ENCODE peak calls at places on chromosomes 5 and 9, in four cellular contexts. One of them, this sample, is unnamed.

GRCh38 chr5:74433255-74434123 is 207.0 kb downstream of the ENC1 start:
- DNase-seq in left ventricle myocardium inferior: no peak
- DNase-seq in CD8-positive, alpha-beta T cell: no peak
- DNase-seq in fibroblast of pulmonary artery: peak
- DNase-seq in this sample: no peak

GRCh38 chr5:176736271-176736965 is 73.9 kb upstream of the UNC5A start:
- DNase-seq in left ventricle myocardium inferior: no peak
- DNase-seq in CD8-positive, alpha-beta T cell: no peak
- DNase-seq in fibroblast of pulmonary artery: no peak
- DNase-seq in this sample: peak

GRCh38 chr9:111994831-111995458 is 98.3 kb downstream of the UGCG start:
- DNase-seq in left ventricle myocardium inferior: no peak
- DNase-seq in CD8-positive, alpha-beta T cell: no peak
- DNase-seq in fibroblast of pulmonary artery: no peak
- DNase-seq in this sample: no peak

GRCh38 chr9:8489845-8490244 is 690.3 kb upstream of the DMAC1 start:
- DNase-seq in left ventricle myocardium inferior: no peak
- DNase-seq in CD8-positive, alpha-beta T cell: no peak
- DNase-seq in fibroblast of pulmonary artery: no peak
- DNase-seq in this sample: no peak

GRCh38 chr5:162107591-162107990 is 40.0 kb downstream of the GABRG2 start:
- DNase-seq in left ventricle myocardium inferior: no peak
- DNase-seq in CD8-positive, alpha-beta T cell: no peak
- DNase-seq in fibroblast of pulmonary artery: no peak
- DNase-seq in this sample: no peak

GRCh38 chr5:147332643-147333042 is 97.8 kb downstream of the STK32A start:
- DNase-seq in left ventricle myocardium inferior: no peak
- DNase-seq in CD8-positive, alpha-beta T cell: no peak
- DNase-seq in fibroblast of pulmonary artery: no peak
- DNase-seq in this sample: no peak

GRCh38 chr9:122370869-122371467 is at the start of gene PTGS1:
- DNase-seq in left ventricle myocardium inferior: peak
- DNase-seq in CD8-positive, alpha-beta T cell: no peak
- DNase-seq in fibroblast of pulmonary artery: peak
- DNase-seq in this sample: no peak

GRCh38 chr9:38046669-38047300 is 22.2 kb downstream of the SHB start:
- DNase-seq in left ventricle myocardium inferior: no peak
- DNase-seq in CD8-positive, alpha-beta T cell: no peak
- DNase-seq in fibroblast of pulmonary artery: peak
- DNase-seq in this sample: no peak

GRCh38 chr9:95406114-95406513 is 88.6 kb upstream of the FANCC start:
- DNase-seq in left ventricle myocardium inferior: no peak
- DNase-seq in CD8-positive, alpha-beta T cell: no peak
- DNase-seq in fibroblast of pulmonary artery: peak
- DNase-seq in this sample: no peak

GRCh38 chr9:110031511-110032173 is 176.3 kb downstream of the C9orf152 start:
- DNase-seq in left ventricle myocardium inferior: no peak
- DNase-seq in CD8-positive, alpha-beta T cell: no peak
- DNase-seq in fibroblast of pulmonary artery: peak
- DNase-seq in this sample: no peak

GRCh38 chr5:50653946-50654345 is 12.5 kb upstream of the PARP8 start:
- DNase-seq in left ventricle myocardium inferior: no peak
- DNase-seq in CD8-positive, alpha-beta T cell: no peak
- DNase-seq in fibroblast of pulmonary artery: no peak
- DNase-seq in this sample: no peak

GRCh38 chr9:4042966-4043365 is 256.9 kb downstream of the GLIS3 start:
- DNase-seq in left ventricle myocardium inferior: no peak
- DNase-seq in CD8-positive, alpha-beta T cell: no peak
- DNase-seq in fibroblast of pulmonary artery: no peak
- DNase-seq in this sample: no peak

GRCh38 chr9:10855847-10856246 is 243.0 kb upstream of the PTPRD start:
- DNase-seq in left ventricle myocardium inferior: no peak
- DNase-seq in CD8-positive, alpha-beta T cell: no peak
- DNase-seq in fibroblast of pulmonary artery: peak
- DNase-seq in this sample: no peak

GRCh38 chr5:141135030-141135717 is at the start of gene PCDHB5:
- DNase-seq in left ventricle myocardium inferior: no peak
- DNase-seq in CD8-positive, alpha-beta T cell: no peak
- DNase-seq in fibroblast of pulmonary artery: peak
- DNase-seq in this sample: no peak

GRCh38 chr5:32092938-32093812 is 80.9 kb downstream of the GOLPH3 start:
- DNase-seq in left ventricle myocardium inferior: no peak
- DNase-seq in CD8-positive, alpha-beta T cell: peak
- DNase-seq in fibroblast of pulmonary artery: peak
- DNase-seq in this sample: peak

DNA sequence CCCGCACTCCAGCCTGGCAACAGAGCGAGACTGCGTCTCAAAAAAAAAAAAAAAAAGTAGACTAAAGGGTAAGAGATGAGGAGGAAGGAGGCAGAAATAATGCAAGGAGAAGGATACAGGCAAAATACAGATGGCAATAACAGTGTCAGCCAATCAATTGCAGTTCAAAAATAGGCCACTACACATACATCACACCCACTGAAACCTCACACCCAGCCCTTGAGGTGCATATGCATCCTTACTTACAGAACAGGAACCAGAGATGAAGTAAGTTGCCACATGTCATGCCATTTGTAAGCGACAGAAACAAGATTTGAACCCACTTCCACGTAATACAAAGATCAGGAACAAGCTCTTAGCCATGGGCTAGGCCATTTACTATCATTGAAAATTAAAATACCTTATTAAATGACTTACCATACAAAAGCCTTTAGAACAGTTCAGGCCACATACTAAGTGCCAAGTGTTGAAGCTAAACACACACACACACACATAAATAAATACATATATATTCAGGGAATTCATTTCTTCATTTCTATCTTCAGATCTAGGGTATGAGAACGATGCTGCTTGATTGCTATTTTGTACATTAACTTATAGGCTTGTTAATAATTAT is 98.4 kb downstream of the FNBP1 start:
- DNase-seq in left ventricle myocardium inferior: no peak
- DNase-seq in CD8-positive, alpha-beta T cell: peak
- DNase-seq in fibroblast of pulmonary artery: no peak
- DNase-seq in this sample: no peak
- TF ChIP-seq CTCF in left ventricle myocardium inferior: no peak
- TF ChIP-seq CTCF in CD8-positive, alpha-beta T cell: peak
- TF ChIP-seq CTCF in fibroblast of pulmonary artery: no peak
- TF ChIP-seq CTCF in this sample: no peak

DNA sequence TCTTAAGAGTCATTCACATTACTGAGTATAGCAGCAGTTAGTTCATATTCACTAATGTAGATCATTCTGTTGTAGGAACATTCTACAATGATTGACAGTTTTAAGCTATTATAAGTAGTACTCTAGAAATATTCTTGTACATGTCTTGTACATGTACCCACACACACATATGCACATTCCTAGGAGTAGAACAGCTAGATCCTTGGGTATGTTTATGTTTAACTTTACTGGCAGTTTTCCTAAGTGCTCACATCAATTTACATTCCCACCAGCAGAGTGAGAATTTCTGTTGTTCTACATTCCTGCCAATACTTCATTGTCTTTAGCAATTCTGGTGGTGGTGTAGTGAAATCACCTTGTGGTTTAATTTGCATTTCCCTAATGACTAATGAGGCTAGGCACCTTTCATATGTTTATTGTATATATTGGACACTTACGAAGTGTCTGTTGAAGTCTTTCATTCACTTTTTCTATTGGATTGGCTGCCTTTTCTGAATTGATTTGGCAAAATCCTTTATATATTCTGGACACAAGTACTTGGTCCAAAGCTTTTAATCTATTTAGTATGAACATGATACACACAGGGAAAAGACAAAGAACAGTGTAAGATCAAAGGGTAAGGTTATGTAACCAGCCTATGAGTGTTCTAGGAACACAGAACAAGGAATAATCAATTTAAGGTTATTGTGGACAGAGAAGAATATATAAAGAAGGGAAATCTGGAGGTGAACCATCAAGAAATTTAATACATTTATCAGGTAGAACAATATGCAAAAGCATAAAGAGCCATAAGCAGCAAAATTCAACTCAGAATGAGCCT is 95.6 kb downstream of the MLLT3 start:
- DNase-seq in left ventricle myocardium inferior: no peak
- DNase-seq in CD8-positive, alpha-beta T cell: no peak
- DNase-seq in fibroblast of pulmonary artery: peak
- DNase-seq in this sample: no peak
- TF ChIP-seq CTCF in left ventricle myocardium inferior: peak
- TF ChIP-seq CTCF in CD8-positive, alpha-beta T cell: no peak
- TF ChIP-seq CTCF in fibroblast of pulmonary artery: peak
- TF ChIP-seq CTCF in this sample: no peak

DNA sequence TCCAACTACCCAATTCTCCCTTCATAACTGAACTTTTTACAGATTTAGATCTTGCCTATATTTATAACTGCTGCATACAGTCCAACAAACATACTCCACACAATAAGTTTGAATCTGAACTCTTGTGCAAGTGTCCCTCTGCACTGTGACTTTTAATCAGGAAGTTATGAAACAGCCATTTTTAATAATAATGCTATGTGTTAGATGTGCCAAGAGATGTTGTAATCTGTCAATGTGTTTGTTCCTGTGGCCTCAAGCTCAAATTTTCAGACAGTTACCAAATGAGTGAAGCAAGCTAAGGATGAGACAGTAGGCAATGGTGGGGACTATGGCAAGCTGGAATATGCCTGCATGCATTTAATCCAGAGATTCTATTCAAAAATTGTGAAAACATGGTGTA is 57.6 kb upstream of the MTAP start:
- DNase-seq in left ventricle myocardium inferior: no peak
- DNase-seq in CD8-positive, alpha-beta T cell: no peak
- DNase-seq in fibroblast of pulmonary artery: peak
- DNase-seq in this sample: no peak
- TF ChIP-seq CTCF in left ventricle myocardium inferior: no peak
- TF ChIP-seq CTCF in CD8-positive, alpha-beta T cell: no peak
- TF ChIP-seq CTCF in fibroblast of pulmonary artery: no peak
- TF ChIP-seq CTCF in this sample: no peak

DNA sequence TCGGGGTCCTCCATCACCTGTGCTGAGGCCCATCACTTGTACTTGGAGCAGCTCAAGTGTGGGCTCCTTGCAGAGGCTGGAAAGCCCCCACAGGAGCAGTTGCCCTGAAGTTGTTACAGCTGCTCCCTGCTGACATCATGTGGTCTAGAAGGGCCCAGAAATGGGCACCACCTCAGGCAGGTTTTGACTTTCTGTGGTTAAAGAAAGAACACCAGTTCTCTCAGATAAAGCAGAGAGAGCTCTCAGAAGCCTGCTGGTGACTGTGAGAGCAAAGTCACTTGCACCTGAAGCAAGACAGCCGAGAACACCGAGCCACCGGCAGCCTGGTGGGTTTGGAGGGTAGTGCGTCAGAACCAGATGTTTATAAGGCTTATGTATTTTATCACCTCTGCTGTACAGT is 70.4 kb downstream of the MVB12B start:
- DNase-seq in left ventricle myocardium inferior: no peak
- DNase-seq in CD8-positive, alpha-beta T cell: peak
- DNase-seq in fibroblast of pulmonary artery: no peak
- DNase-seq in this sample: no peak
- TF ChIP-seq CTCF in left ventricle myocardium inferior: no peak
- TF ChIP-seq CTCF in CD8-positive, alpha-beta T cell: peak
- TF ChIP-seq CTCF in fibroblast of pulmonary artery: no peak
- TF ChIP-seq CTCF in this sample: peak